ENCODE peak calls at places on chromosome 3, in six cellular contexts. F, B, I, T, W and E are unnamed samples.

GRCh38 chr3:65548848-65549625 is 489.7 kb downstream of the MAGI1 start:
- DNase-seq in W (no peak), F (no peak), B (no peak), I (peak), T (no peak), E (no peak)

GRCh38 chr3:53080612-53081205 is 34.8 kb upstream of the SFMBT1 start:
- DNase-seq in T (no peak), W (no peak), B (no peak), F (no peak), I (no peak), E (no peak)

GRCh38 chr3:114624047-114624445 is 330.2 kb downstream of the TIGIT start:
- DNase-seq in F (no peak), B (no peak), I (no peak), W (no peak), T (no peak), E (peak)

GRCh38 chr3:58565621-58566397 is 11.4 kb downstream of the FAM107A start:
- DNase-seq in B (no peak), W (no peak), T (no peak), I (no peak), F (no peak), E (no peak)

GRCh38 chr3:128854382-128854939 is 25.0 kb upstream of the ACAD9 start:
- DNase-seq in B (no peak), T (no peak), W (no peak), I (no peak), F (no peak), E (peak)

GRCh38 chr3:132210476-132211346 is 106.5 kb upstream of the ACP3 start:
- DNase-seq in W (no peak), B (peak), F (no peak), I (peak), T (no peak), E (no peak)

GRCh38 chr3:36763850-36764703 is at the start of gene DCLK3:
- DNase-seq in T (no peak), B (peak), F (no peak), W (no peak), I (peak), E (no peak)

GRCh38 chr3:81955908-81956307 is 194.5 kb upstream of the GBE1 start:
- DNase-seq in I (no peak), W (no peak), B (no peak), T (no peak), F (no peak), E (no peak)

GRCh38 chr3:32109256-32109655 is 2.8 kb downstream of the GPD1L start:
- DNase-seq in B (no peak), W (peak), I (no peak), T (no peak), F (no peak), E (no peak)

GRCh38 chr3:101179637-101180036 is 140.7 kb downstream of the IMPG2 start:
- DNase-seq in F (no peak), I (no peak), T (no peak), B (no peak), W (no peak), E (peak)

GRCh38 chr3:195129644-195130492 is 141.1 kb downstream of the XXYLT1 start:
- DNase-seq in W (no peak), B (peak), T (no peak), I (no peak), F (no peak), E (no peak)

GRCh38 chr3:158918008-158918407 is 116.2 kb downstream of the MFSD1 start:
- DNase-seq in B (peak), I (peak), W (no peak), F (no peak), T (peak), E (peak)

GRCh38 chr3:125107384-125107783 is 51.6 kb upstream of the HEG1 start:
- DNase-seq in W (no peak), T (no peak), I (no peak), B (no peak), F (no peak), E (no peak)

GRCh38 chr3:127363171-127363570 is 75.3 kb upstream of the PRR20G start:
- DNase-seq in I (no peak), F (no peak), T (no peak), W (no peak), B (no peak), E (no peak)

GRCh38 chr3:67090472-67090871 is 92.4 kb downstream of the KBTBD8 start:
- DNase-seq in T (peak), I (no peak), B (no peak), W (no peak), F (no peak), E (peak)

GRCh38 chr3:36063992-36064391 is 316.3 kb upstream of the STAC start:
- DNase-seq in T (no peak), I (no peak), B (no peak), F (no peak), W (no peak), E (no peak)

GRCh38 chr3:195352895-195353488 is 82.0 kb upstream of the XXYLT1 start:
- DNase-seq in B (no peak), W (no peak), T (peak), I (no peak), F (no peak), E (peak)

GRCh38 chr3:65992106-65992505 is 46.6 kb downstream of the MAGI1 start:
- DNase-seq in B (no peak), T (no peak), W (no peak), I (no peak), F (no peak), E (no peak)

GRCh38 chr3:81936817-81937216 is 175.4 kb upstream of the GBE1 start:
- DNase-seq in I (no peak), T (no peak), W (no peak), B (no peak), F (no peak), E (no peak)

GRCh38 chr3:9420850-9421549 is 23.6 kb downstream of the SETD5 start:
- DNase-seq in F (no peak), W (no peak), I (no peak), B (no peak), T (no peak), E (no peak)

GRCh38 chr3:134311265-134311664 is 60.6 kb upstream of the RYK start:
- DNase-seq in F (no peak), B (no peak), T (no peak), W (no peak), I (no peak), E (no peak)

GRCh38 chr3:158781859-158782258 is 20.0 kb upstream of the MFSD1 start:
- DNase-seq in W (no peak), F (no peak), I (no peak), T (no peak), B (no peak), E (no peak)

GRCh38 chr3:101842245-101842934 is 6.9 kb upstream of the NFKBIZ start:
- DNase-seq in I (no peak), T (no peak), F (no peak), W (no peak), B (no peak), E (no peak)

GRCh38 chr3:127680146-127680661 is 7.5 kb downstream of the ABTB1 start:
- DNase-seq in I (peak), F (no peak), W (no peak), T (no peak), B (no peak), E (no peak)

GRCh38 chr3:182092662-182093262 is 381.0 kb downstream of the SOX2 start:
- DNase-seq in T (no peak), W (no peak), F (no peak), B (no peak), I (peak), E (peak)

GRCh38 chr3:177569823-177570657 is 372.8 kb upstream of the TBL1XR1 start:
- DNase-seq in B (no peak), W (no peak), I (no peak), F (no peak), T (no peak), E (no peak)

GRCh38 chr3:172690936-172691335 is 19.9 kb downstream of the NCEH1 start:
- DNase-seq in F (no peak), W (no peak), B (no peak), T (no peak), I (no peak), E (no peak)

GRCh38 chr3:133574260-133574881 is 885 bp downstream of the CDV3 start:
- DNase-seq in W (no peak), I (peak), T (no peak), F (peak), B (peak), E (no peak)

GRCh38 chr3:126129408-126129891 is 45.5 kb upstream of the SLC41A3 start:
- DNase-seq in F (no peak), I (no peak), B (no peak), T (no peak), W (no peak), E (peak)

GRCh38 chr3:36908647-36909180 is 36.1 kb downstream of the TRANK1 start:
- DNase-seq in T (no peak), B (no peak), I (no peak), F (no peak), W (no peak), E (no peak)

GRCh38 chr3:87426916-87427315 is 150.5 kb upstream of the POU1F1 start:
- DNase-seq in T (no peak), I (no peak), B (no peak), W (no peak), F (no peak), E (no peak)

GRCh38 chr3:14773281-14773680 is 45.5 kb upstream of the FGD5 start:
- DNase-seq in T (no peak), I (no peak), B (no peak), W (no peak), F (no peak), E (no peak)

GRCh38 chr3:71468311-71469130 is 115.0 kb downstream of the FOXP1 start:
- DNase-seq in B (no peak), F (no peak), W (no peak), I (no peak), T (no peak), E (no peak)

GRCh38 chr3:124998247-124998630 is 57.6 kb downstream of the HEG1 start:
- DNase-seq in F (no peak), T (no peak), W (no peak), I (no peak), B (no peak), E (no peak)

GRCh38 chr3:24565053-24565452 is 70.4 kb upstream of the THRB start:
- DNase-seq in W (no peak), B (no peak), I (no peak), F (no peak), T (no peak), E (no peak)